ENCODE peak calls at places on chromosomes 13 and 19, in eight cellular contexts. One of them, this sample, is unnamed.

GRCh38 chr19:38478273-38478971 is 44.9 kb downstream of the RYR1 start:
- DNase-seq in stimulated activated CD4-positive, alpha-beta T cell treated with anti-CD3 and anti-CD28 coated beads, Interleukin-12 subunit alpha, Interleukin-12 subunit beta, amount 100 ng/mL, for 4 hours: no peak
- DNase-seq in activated T-cell treated with anti-CD3 and anti-CD28 coated beads for 48 hours: no peak
- DNase-seq in ecto neural progenitor cell: no peak
- DNase-seq in ELR: peak
- DNase-seq in fibroblast of pulmonary artery: peak
- DNase-seq in activated CD4-positive, alpha-beta T cell treated with anti-CD3 and anti-CD28 coated beads, Interleukin-2, amount 50 U/mL, for 24 hours: no peak
- DNase-seq in caudate nucleus: no peak
- DNase-seq in this sample: peak

GRCh38 chr19:42524943-42525342 is 3.3 kb downstream of the CEACAM1 start:
- DNase-seq in activated T-cell treated with anti-CD3 and anti-CD28 coated beads for 48 hours: no peak
- DNase-seq in ELR: no peak
- DNase-seq in activated CD4-positive, alpha-beta T cell treated with anti-CD3 and anti-CD28 coated beads, Interleukin-2, amount 50 U/mL, for 24 hours: no peak
- DNase-seq in stimulated activated CD4-positive, alpha-beta T cell treated with anti-CD3 and anti-CD28 coated beads, Interleukin-12 subunit alpha, Interleukin-12 subunit beta, amount 100 ng/mL, for 4 hours: no peak
- DNase-seq in fibroblast of pulmonary artery: no peak
- DNase-seq in ecto neural progenitor cell: no peak
- DNase-seq in caudate nucleus: no peak
- DNase-seq in this sample: no peak

GRCh38 chr13:87122551-87122950 is 548.6 kb upstream of the SLITRK5 start:
- DNase-seq in ELR: peak
- DNase-seq in fibroblast of pulmonary artery: peak
- DNase-seq in caudate nucleus: no peak
- DNase-seq in ecto neural progenitor cell: no peak
- DNase-seq in stimulated activated CD4-positive, alpha-beta T cell treated with anti-CD3 and anti-CD28 coated beads, Interleukin-12 subunit alpha, Interleukin-12 subunit beta, amount 100 ng/mL, for 4 hours: no peak
- DNase-seq in activated T-cell treated with anti-CD3 and anti-CD28 coated beads for 48 hours: no peak
- DNase-seq in activated CD4-positive, alpha-beta T cell treated with anti-CD3 and anti-CD28 coated beads, Interleukin-2, amount 50 U/mL, for 24 hours: no peak
- DNase-seq in this sample: peak

GRCh38 chr13:44112700-44113329 is 233.1 kb downstream of the LACC1 start:
- DNase-seq in activated T-cell treated with anti-CD3 and anti-CD28 coated beads for 48 hours: no peak
- DNase-seq in stimulated activated CD4-positive, alpha-beta T cell treated with anti-CD3 and anti-CD28 coated beads, Interleukin-12 subunit alpha, Interleukin-12 subunit beta, amount 100 ng/mL, for 4 hours: no peak
- DNase-seq in fibroblast of pulmonary artery: no peak
- DNase-seq in caudate nucleus: no peak
- DNase-seq in ecto neural progenitor cell: no peak
- DNase-seq in activated CD4-positive, alpha-beta T cell treated with anti-CD3 and anti-CD28 coated beads, Interleukin-2, amount 50 U/mL, for 24 hours: no peak
- DNase-seq in ELR: no peak
- DNase-seq in this sample: no peak

GRCh38 chr13:107835339-107836018 is 379.9 kb downstream of the LIG4 start:
- DNase-seq in stimulated activated CD4-positive, alpha-beta T cell treated with anti-CD3 and anti-CD28 coated beads, Interleukin-12 subunit alpha, Interleukin-12 subunit beta, amount 100 ng/mL, for 4 hours: no peak
- DNase-seq in ecto neural progenitor cell: no peak
- DNase-seq in caudate nucleus: no peak
- DNase-seq in ELR: peak
- DNase-seq in activated CD4-positive, alpha-beta T cell treated with anti-CD3 and anti-CD28 coated beads, Interleukin-2, amount 50 U/mL, for 24 hours: no peak
- DNase-seq in fibroblast of pulmonary artery: peak
- DNase-seq in activated T-cell treated with anti-CD3 and anti-CD28 coated beads for 48 hours: no peak
- DNase-seq in this sample: peak

GRCh38 chr13:80101040-80101439 is 239.9 kb downstream of the SPRY2 start:
- DNase-seq in ELR: no peak
- DNase-seq in ecto neural progenitor cell: no peak
- DNase-seq in fibroblast of pulmonary artery: no peak
- DNase-seq in caudate nucleus: no peak
- DNase-seq in stimulated activated CD4-positive, alpha-beta T cell treated with anti-CD3 and anti-CD28 coated beads, Interleukin-12 subunit alpha, Interleukin-12 subunit beta, amount 100 ng/mL, for 4 hours: no peak
- DNase-seq in activated T-cell treated with anti-CD3 and anti-CD28 coated beads for 48 hours: no peak
- DNase-seq in activated CD4-positive, alpha-beta T cell treated with anti-CD3 and anti-CD28 coated beads, Interleukin-2, amount 50 U/mL, for 24 hours: no peak
- DNase-seq in this sample: no peak

GRCh38 chr13:77374786-77375185 is 47.9 kb upstream of the MYCBP2 start:
- DNase-seq in activated T-cell treated with anti-CD3 and anti-CD28 coated beads for 48 hours: no peak
- DNase-seq in activated CD4-positive, alpha-beta T cell treated with anti-CD3 and anti-CD28 coated beads, Interleukin-2, amount 50 U/mL, for 24 hours: no peak
- DNase-seq in ecto neural progenitor cell: no peak
- DNase-seq in stimulated activated CD4-positive, alpha-beta T cell treated with anti-CD3 and anti-CD28 coated beads, Interleukin-12 subunit alpha, Interleukin-12 subunit beta, amount 100 ng/mL, for 4 hours: no peak
- DNase-seq in fibroblast of pulmonary artery: no peak
- DNase-seq in caudate nucleus: no peak
- DNase-seq in ELR: no peak
- DNase-seq in this sample: peak

GRCh38 chr13:47594833-47595232 is 406.2 kb downstream of the SUCLA2 start:
- DNase-seq in caudate nucleus: no peak
- DNase-seq in activated CD4-positive, alpha-beta T cell treated with anti-CD3 and anti-CD28 coated beads, Interleukin-2, amount 50 U/mL, for 24 hours: no peak
- DNase-seq in fibroblast of pulmonary artery: peak
- DNase-seq in ecto neural progenitor cell: no peak
- DNase-seq in ELR: peak
- DNase-seq in activated T-cell treated with anti-CD3 and anti-CD28 coated beads for 48 hours: no peak
- DNase-seq in stimulated activated CD4-positive, alpha-beta T cell treated with anti-CD3 and anti-CD28 coated beads, Interleukin-12 subunit alpha, Interleukin-12 subunit beta, amount 100 ng/mL, for 4 hours: no peak
- DNase-seq in this sample: peak

GRCh38 chr13:101258071-101258470 is 158.2 kb downstream of the NALCN start:
- DNase-seq in ecto neural progenitor cell: no peak
- DNase-seq in caudate nucleus: no peak
- DNase-seq in stimulated activated CD4-positive, alpha-beta T cell treated with anti-CD3 and anti-CD28 coated beads, Interleukin-12 subunit alpha, Interleukin-12 subunit beta, amount 100 ng/mL, for 4 hours: peak
- DNase-seq in activated CD4-positive, alpha-beta T cell treated with anti-CD3 and anti-CD28 coated beads, Interleukin-2, amount 50 U/mL, for 24 hours: peak
- DNase-seq in activated T-cell treated with anti-CD3 and anti-CD28 coated beads for 48 hours: peak
- DNase-seq in fibroblast of pulmonary artery: peak
- DNase-seq in ELR: peak
- DNase-seq in this sample: peak

GRCh38 chr19:47538812-47539211 is 23.9 kb upstream of the NAPA start:
- DNase-seq in fibroblast of pulmonary artery: no peak
- DNase-seq in activated T-cell treated with anti-CD3 and anti-CD28 coated beads for 48 hours: no peak
- DNase-seq in stimulated activated CD4-positive, alpha-beta T cell treated with anti-CD3 and anti-CD28 coated beads, Interleukin-12 subunit alpha, Interleukin-12 subunit beta, amount 100 ng/mL, for 4 hours: no peak
- DNase-seq in activated CD4-positive, alpha-beta T cell treated with anti-CD3 and anti-CD28 coated beads, Interleukin-2, amount 50 U/mL, for 24 hours: no peak
- DNase-seq in caudate nucleus: no peak
- DNase-seq in ELR: no peak
- DNase-seq in ecto neural progenitor cell: no peak
- DNase-seq in this sample: no peak

GRCh38 chr19:30447276-30447870 is 75.2 kb downstream of the ZNF536 start:
- DNase-seq in ELR: no peak
- DNase-seq in activated CD4-positive, alpha-beta T cell treated with anti-CD3 and anti-CD28 coated beads, Interleukin-2, amount 50 U/mL, for 24 hours: no peak
- DNase-seq in stimulated activated CD4-positive, alpha-beta T cell treated with anti-CD3 and anti-CD28 coated beads, Interleukin-12 subunit alpha, Interleukin-12 subunit beta, amount 100 ng/mL, for 4 hours: no peak
- DNase-seq in activated T-cell treated with anti-CD3 and anti-CD28 coated beads for 48 hours: no peak
- DNase-seq in ecto neural progenitor cell: no peak
- DNase-seq in fibroblast of pulmonary artery: no peak
- DNase-seq in caudate nucleus: no peak
- DNase-seq in this sample: no peak

GRCh38 chr13:26133286-26133685 is 81.5 kb upstream of the SHISA2 start:
- DNase-seq in stimulated activated CD4-positive, alpha-beta T cell treated with anti-CD3 and anti-CD28 coated beads, Interleukin-12 subunit alpha, Interleukin-12 subunit beta, amount 100 ng/mL, for 4 hours: no peak
- DNase-seq in activated T-cell treated with anti-CD3 and anti-CD28 coated beads for 48 hours: no peak
- DNase-seq in fibroblast of pulmonary artery: peak
- DNase-seq in ecto neural progenitor cell: no peak
- DNase-seq in caudate nucleus: no peak
- DNase-seq in activated CD4-positive, alpha-beta T cell treated with anti-CD3 and anti-CD28 coated beads, Interleukin-2, amount 50 U/mL, for 24 hours: no peak
- DNase-seq in ELR: no peak
- DNase-seq in this sample: no peak

GRCh38 chr19:39363909-39364457 is 21.8 kb downstream of the SAMD4B start:
- DNase-seq in ELR: no peak
- DNase-seq in activated CD4-positive, alpha-beta T cell treated with anti-CD3 and anti-CD28 coated beads, Interleukin-2, amount 50 U/mL, for 24 hours: no peak
- DNase-seq in caudate nucleus: peak
- DNase-seq in activated T-cell treated with anti-CD3 and anti-CD28 coated beads for 48 hours: no peak
- DNase-seq in ecto neural progenitor cell: no peak
- DNase-seq in stimulated activated CD4-positive, alpha-beta T cell treated with anti-CD3 and anti-CD28 coated beads, Interleukin-12 subunit alpha, Interleukin-12 subunit beta, amount 100 ng/mL, for 4 hours: no peak
- DNase-seq in fibroblast of pulmonary artery: no peak
- DNase-seq in this sample: no peak

GRCh38 chr19:1252221-1252817 is 3.9 kb downstream of the MIDN start:
- DNase-seq in ecto neural progenitor cell: no peak
- DNase-seq in stimulated activated CD4-positive, alpha-beta T cell treated with anti-CD3 and anti-CD28 coated beads, Interleukin-12 subunit alpha, Interleukin-12 subunit beta, amount 100 ng/mL, for 4 hours: peak
- DNase-seq in caudate nucleus: peak
- DNase-seq in activated T-cell treated with anti-CD3 and anti-CD28 coated beads for 48 hours: no peak
- DNase-seq in fibroblast of pulmonary artery: peak
- DNase-seq in ELR: peak
- DNase-seq in activated CD4-positive, alpha-beta T cell treated with anti-CD3 and anti-CD28 coated beads, Interleukin-2, amount 50 U/mL, for 24 hours: no peak
- DNase-seq in this sample: peak

GRCh38 chr19:31355330-31356289 is 6.4 kb upstream of the TSHZ3 start:
- DNase-seq in activated T-cell treated with anti-CD3 and anti-CD28 coated beads for 48 hours: no peak
- DNase-seq in fibroblast of pulmonary artery: no peak
- DNase-seq in ELR: no peak
- DNase-seq in caudate nucleus: no peak
- DNase-seq in ecto neural progenitor cell: no peak
- DNase-seq in activated CD4-positive, alpha-beta T cell treated with anti-CD3 and anti-CD28 coated beads, Interleukin-2, amount 50 U/mL, for 24 hours: no peak
- DNase-seq in stimulated activated CD4-positive, alpha-beta T cell treated with anti-CD3 and anti-CD28 coated beads, Interleukin-12 subunit alpha, Interleukin-12 subunit beta, amount 100 ng/mL, for 4 hours: no peak
- DNase-seq in this sample: no peak

GRCh38 chr19:35666251-35666913 is at the start of gene UPK1A:
- DNase-seq in caudate nucleus: no peak
- DNase-seq in activated CD4-positive, alpha-beta T cell treated with anti-CD3 and anti-CD28 coated beads, Interleukin-2, amount 50 U/mL, for 24 hours: no peak
- DNase-seq in stimulated activated CD4-positive, alpha-beta T cell treated with anti-CD3 and anti-CD28 coated beads, Interleukin-12 subunit alpha, Interleukin-12 subunit beta, amount 100 ng/mL, for 4 hours: no peak
- DNase-seq in fibroblast of pulmonary artery: no peak
- DNase-seq in activated T-cell treated with anti-CD3 and anti-CD28 coated beads for 48 hours: no peak
- DNase-seq in ELR: no peak
- DNase-seq in ecto neural progenitor cell: no peak
- DNase-seq in this sample: no peak

GRCh38 chr13:21060827-21061076 is 634 bp downstream of the LATS2 start:
- DNase-seq in fibroblast of pulmonary artery: no peak
- DNase-seq in activated CD4-positive, alpha-beta T cell treated with anti-CD3 and anti-CD28 coated beads, Interleukin-2, amount 50 U/mL, for 24 hours: no peak
- DNase-seq in ecto neural progenitor cell: no peak
- DNase-seq in caudate nucleus: no peak
- DNase-seq in stimulated activated CD4-positive, alpha-beta T cell treated with anti-CD3 and anti-CD28 coated beads, Interleukin-12 subunit alpha, Interleukin-12 subunit beta, amount 100 ng/mL, for 4 hours: no peak
- DNase-seq in activated T-cell treated with anti-CD3 and anti-CD28 coated beads for 48 hours: no peak
- DNase-seq in ELR: peak
- DNase-seq in this sample: no peak

GRCh38 chr19:28066988-28067387 is 1146.0 kb downstream of the UQCRFS1 start:
- DNase-seq in ELR: no peak
- DNase-seq in activated CD4-positive, alpha-beta T cell treated with anti-CD3 and anti-CD28 coated beads, Interleukin-2, amount 50 U/mL, for 24 hours: no peak
- DNase-seq in ecto neural progenitor cell: no peak
- DNase-seq in caudate nucleus: no peak
- DNase-seq in stimulated activated CD4-positive, alpha-beta T cell treated with anti-CD3 and anti-CD28 coated beads, Interleukin-12 subunit alpha, Interleukin-12 subunit beta, amount 100 ng/mL, for 4 hours: no peak
- DNase-seq in activated T-cell treated with anti-CD3 and anti-CD28 coated beads for 48 hours: no peak
- DNase-seq in fibroblast of pulmonary artery: no peak
- DNase-seq in this sample: no peak

GRCh38 chr13:48562296-48563066 is 29.6 kb upstream of the RCBTB2 start:
- DNase-seq in fibroblast of pulmonary artery: no peak
- DNase-seq in ELR: peak
- DNase-seq in ecto neural progenitor cell: no peak
- DNase-seq in activated CD4-positive, alpha-beta T cell treated with anti-CD3 and anti-CD28 coated beads, Interleukin-2, amount 50 U/mL, for 24 hours: peak
- DNase-seq in caudate nucleus: no peak
- DNase-seq in activated T-cell treated with anti-CD3 and anti-CD28 coated beads for 48 hours: peak
- DNase-seq in stimulated activated CD4-positive, alpha-beta T cell treated with anti-CD3 and anti-CD28 coated beads, Interleukin-12 subunit alpha, Interleukin-12 subunit beta, amount 100 ng/mL, for 4 hours: peak
- DNase-seq in this sample: peak

This sample was measured in Kasumi-1.